ENCODE peak calls at places on chromosomes 2 and 18, in ten cellular contexts. One of them, this sample, is unnamed.
A peak's percentile ranks its signal among the peaks of the same experiment; 100 is the strongest.

GRCh38 chr18:14971461-14972185 is 223.7 kb downstream of the ANKRD30B start:
- DNase-seq in astrocyte of the spinal cord: peak; percentile 78
- DNase-seq in thoracic aorta: no peak
- DNase-seq in lung: no peak
- DNase-seq in HL-60: no peak
- DNase-seq in stomach: no peak
- DNase-seq in H7: no peak
- DNase-seq in Peyer's patch: no peak
- DNase-seq in LNCaP clone FGC: no peak
- DNase-seq in GM06990: no peak
- DNase-seq in this sample: no peak

GRCh38 chr18:51211552-51211951 is 14.1 kb upstream of the MEX3C start:
- DNase-seq in astrocyte of the spinal cord: peak; percentile 84
- DNase-seq in thoracic aorta: no peak
- DNase-seq in lung: peak; percentile 41
- DNase-seq in HL-60: peak; percentile 100
- DNase-seq in stomach: no peak
- DNase-seq in H7: no peak
- DNase-seq in Peyer's patch: peak; percentile 53
- DNase-seq in LNCaP clone FGC: no peak
- DNase-seq in GM06990: peak; percentile 55
- DNase-seq in this sample: peak; percentile 85

GRCh38 chr2:36461039-36461681 is 105.6 kb downstream of the CRIM1 start:
- DNase-seq in astrocyte of the spinal cord: peak; percentile 95
- DNase-seq in thoracic aorta: no peak
- DNase-seq in lung: no peak
- DNase-seq in HL-60: no peak
- DNase-seq in stomach: no peak
- DNase-seq in H7: peak; percentile 12
- DNase-seq in Peyer's patch: no peak
- DNase-seq in LNCaP clone FGC: no peak
- DNase-seq in GM06990: no peak
- DNase-seq in this sample: peak; percentile 46

GRCh38 chr2:197010200-197011020 is 83.9 kb upstream of the PGAP1 start:
- DNase-seq in astrocyte of the spinal cord: peak; percentile 32
- DNase-seq in thoracic aorta: no peak
- DNase-seq in lung: no peak
- DNase-seq in HL-60: no peak
- DNase-seq in stomach: no peak
- DNase-seq in H7: peak; percentile 36
- DNase-seq in Peyer's patch: no peak
- DNase-seq in LNCaP clone FGC: no peak
- DNase-seq in GM06990: no peak
- DNase-seq in this sample: no peak

GRCh38 chr2:43000242-43001054 is 208.1 kb upstream of the HAAO start:
- DNase-seq in astrocyte of the spinal cord: no peak
- DNase-seq in thoracic aorta: no peak
- DNase-seq in lung: no peak
- DNase-seq in HL-60: no peak
- DNase-seq in stomach: no peak
- DNase-seq in H7: no peak
- DNase-seq in Peyer's patch: peak; percentile 36
- DNase-seq in LNCaP clone FGC: no peak
- DNase-seq in GM06990: peak; percentile 56
- DNase-seq in this sample: peak; percentile 84

GRCh38 chr2:174681983-174682577 is 82.2 kb downstream of the CHRNA1 start:
- DNase-seq in astrocyte of the spinal cord: peak; percentile 29
- DNase-seq in thoracic aorta: no peak
- DNase-seq in lung: no peak
- DNase-seq in HL-60: no peak
- DNase-seq in stomach: peak; percentile 35
- DNase-seq in H7: peak; percentile 86
- DNase-seq in Peyer's patch: peak; percentile 62
- DNase-seq in LNCaP clone FGC: no peak
- DNase-seq in GM06990: peak; percentile 41
- DNase-seq in this sample: no peak

GRCh38 chr2:1704606-1705556 is 39.4 kb downstream of the PXDN start:
- DNase-seq in astrocyte of the spinal cord: no peak
- DNase-seq in thoracic aorta: no peak
- DNase-seq in lung: no peak
- DNase-seq in HL-60: no peak
- DNase-seq in stomach: no peak
- DNase-seq in H7: peak; percentile 52
- DNase-seq in Peyer's patch: no peak
- DNase-seq in LNCaP clone FGC: no peak
- DNase-seq in GM06990: no peak
- DNase-seq in this sample: no peak

GRCh38 chr2:1162768-1163584 is 212.3 kb downstream of the SNTG2 start:
- DNase-seq in astrocyte of the spinal cord: peak; percentile 25
- DNase-seq in thoracic aorta: no peak
- DNase-seq in lung: no peak
- DNase-seq in HL-60: peak; percentile 40
- DNase-seq in stomach: no peak
- DNase-seq in H7: no peak
- DNase-seq in Peyer's patch: peak; percentile 52
- DNase-seq in LNCaP clone FGC: no peak
- DNase-seq in GM06990: no peak
- DNase-seq in this sample: no peak

GRCh38 chr2:45862843-45863242 is 211.4 kb downstream of the PRKCE start:
- DNase-seq in astrocyte of the spinal cord: no peak
- DNase-seq in thoracic aorta: no peak
- DNase-seq in lung: no peak
- DNase-seq in HL-60: peak; percentile 32
- DNase-seq in stomach: no peak
- DNase-seq in H7: no peak
- DNase-seq in Peyer's patch: no peak
- DNase-seq in LNCaP clone FGC: no peak
- DNase-seq in GM06990: no peak
- DNase-seq in this sample: no peak

GRCh38 chr2:45857206-45857605 is 205.7 kb downstream of the PRKCE start:
- DNase-seq in astrocyte of the spinal cord: no peak
- DNase-seq in thoracic aorta: no peak
- DNase-seq in lung: no peak
- DNase-seq in HL-60: no peak
- DNase-seq in stomach: no peak
- DNase-seq in H7: no peak
- DNase-seq in Peyer's patch: no peak
- DNase-seq in LNCaP clone FGC: no peak
- DNase-seq in GM06990: no peak
- DNase-seq in this sample: no peak

GRCh38 chr2:45857848-45858520 is 206.5 kb downstream of the PRKCE start:
- DNase-seq in astrocyte of the spinal cord: no peak
- DNase-seq in thoracic aorta: no peak
- DNase-seq in lung: no peak
- DNase-seq in HL-60: no peak
- DNase-seq in stomach: peak; percentile 77
- DNase-seq in H7: no peak
- DNase-seq in Peyer's patch: no peak
- DNase-seq in LNCaP clone FGC: no peak
- DNase-seq in GM06990: no peak
- DNase-seq in this sample: no peak

GRCh38 chr2:45859682-45860081 is 208.2 kb downstream of the PRKCE start:
- DNase-seq in astrocyte of the spinal cord: no peak
- DNase-seq in thoracic aorta: no peak
- DNase-seq in lung: no peak
- DNase-seq in HL-60: no peak
- DNase-seq in stomach: no peak
- DNase-seq in H7: no peak
- DNase-seq in Peyer's patch: no peak
- DNase-seq in LNCaP clone FGC: no peak
- DNase-seq in GM06990: no peak
- DNase-seq in this sample: no peak

DNA sequence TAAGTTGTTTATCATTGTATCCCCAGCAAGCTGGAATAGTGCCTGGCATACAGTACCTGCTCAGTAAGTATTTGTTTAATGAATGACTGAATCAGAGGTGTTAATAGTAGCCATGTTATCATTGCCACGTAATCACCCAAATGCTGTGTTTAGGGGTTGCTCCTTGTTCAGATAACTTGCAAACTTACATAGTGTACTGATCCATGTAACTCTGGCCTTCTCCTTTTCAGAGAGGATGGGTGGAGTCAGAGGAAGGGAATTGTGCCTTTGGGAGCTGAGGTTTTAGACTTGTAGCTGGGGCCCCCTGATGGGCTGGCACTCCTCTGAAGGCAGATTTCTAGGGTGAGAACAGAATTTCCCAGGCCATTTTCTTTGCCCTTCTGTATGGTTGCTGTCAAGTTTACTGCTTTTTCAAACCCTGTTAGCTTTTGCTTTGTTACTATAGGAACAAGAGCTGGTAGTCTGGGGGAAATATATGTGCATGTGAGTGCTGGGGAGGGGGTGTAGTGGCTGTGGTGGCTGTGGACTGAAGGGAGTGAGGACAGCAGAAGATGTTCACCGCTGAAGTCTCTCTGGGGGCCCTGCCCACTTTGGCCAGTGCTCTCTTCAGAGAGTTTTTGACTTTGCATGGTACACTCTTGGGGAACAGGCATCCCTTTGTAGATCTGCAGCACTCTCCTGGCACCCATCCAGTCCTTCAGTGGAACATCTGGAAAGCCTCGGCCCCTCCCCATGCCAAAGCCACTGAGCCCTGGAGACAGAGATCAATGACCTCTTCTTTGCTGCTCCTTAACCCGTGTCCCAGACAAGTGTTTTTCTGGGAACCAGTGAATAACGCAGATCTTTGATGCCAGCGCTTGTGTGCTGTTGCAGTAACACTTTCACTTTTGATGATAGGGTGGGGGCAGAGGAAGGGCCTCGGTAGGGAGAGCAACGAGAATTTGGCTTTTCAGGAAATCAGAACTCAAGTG is 208.9 kb downstream of the PRKCE start:
- DNase-seq in astrocyte of the spinal cord: peak; percentile 52
- DNase-seq in thoracic aorta: peak; percentile 21
- DNase-seq in lung: peak; percentile 50
- DNase-seq in HL-60: no peak
- DNase-seq in stomach: peak; percentile 33
- DNase-seq in H7: no peak
- DNase-seq in Peyer's patch: peak; percentile 57
- DNase-seq in LNCaP clone FGC: no peak
- DNase-seq in GM06990: no peak
- DNase-seq in this sample: peak; percentile 16
- H3K4me3 ChIP-seq in astrocyte of the spinal cord: peak overlapping the region; percentile 18
- H3K4me3 ChIP-seq in thoracic aorta: peak overlapping the region; percentile 67
- H3K4me3 ChIP-seq in lung: no peak overlapping the region
- H3K4me3 ChIP-seq in HL-60: no peak overlapping the region
- H3K4me3 ChIP-seq in stomach: peak overlapping the region; percentile 33
- H3K4me3 ChIP-seq in H7: no peak overlapping the region
- H3K4me3 ChIP-seq in Peyer's patch: peak overlapping the region; percentile 13
- H3K4me3 ChIP-seq in LNCaP clone FGC: no peak overlapping the region
- H3K4me3 ChIP-seq in GM06990: peak overlapping the region; percentile 2
- H3K4me3 ChIP-seq in this sample: peak overlapping the region; percentile 8

DNA sequence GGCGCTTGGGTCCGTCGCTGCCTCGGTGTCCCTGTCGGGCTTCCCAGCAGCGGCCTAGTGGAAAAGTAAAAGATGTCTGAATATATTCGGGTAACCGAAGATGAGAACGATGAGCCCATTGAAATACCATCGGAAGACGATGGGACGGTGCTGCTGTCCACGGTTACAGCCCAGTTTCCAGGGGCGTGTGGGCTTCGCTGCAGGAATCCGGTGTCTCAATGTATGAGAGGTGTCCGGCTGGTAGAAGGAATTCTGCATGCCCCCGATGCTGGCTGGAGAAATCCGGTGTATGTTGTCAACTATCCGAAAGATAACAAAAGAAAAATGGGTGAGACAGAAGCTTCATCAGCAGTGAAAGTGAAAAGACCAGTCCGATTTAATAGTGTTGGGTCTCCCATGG is 8.0 kb downstream of the HES6 start:
- DNase-seq in astrocyte of the spinal cord: no peak
- DNase-seq in thoracic aorta: no peak
- DNase-seq in lung: no peak
- DNase-seq in HL-60: no peak
- DNase-seq in stomach: no peak
- DNase-seq in H7: peak; percentile 23
- DNase-seq in Peyer's patch: no peak
- DNase-seq in LNCaP clone FGC: no peak
- DNase-seq in GM06990: no peak
- DNase-seq in this sample: no peak
- H3K4me3 ChIP-seq in astrocyte of the spinal cord: no peak overlapping the region
- H3K4me3 ChIP-seq in thoracic aorta: peak overlapping the region; percentile 82
- H3K4me3 ChIP-seq in lung: no peak overlapping the region
- H3K4me3 ChIP-seq in HL-60: no peak overlapping the region
- H3K4me3 ChIP-seq in stomach: peak overlapping the region; percentile 66
- H3K4me3 ChIP-seq in H7: no peak overlapping the region
- H3K4me3 ChIP-seq in Peyer's patch: peak overlapping the region; percentile 55
- H3K4me3 ChIP-seq in LNCaP clone FGC: no peak overlapping the region
- H3K4me3 ChIP-seq in GM06990: no peak overlapping the region
- H3K4me3 ChIP-seq in this sample: no peak overlapping the region

DNA sequence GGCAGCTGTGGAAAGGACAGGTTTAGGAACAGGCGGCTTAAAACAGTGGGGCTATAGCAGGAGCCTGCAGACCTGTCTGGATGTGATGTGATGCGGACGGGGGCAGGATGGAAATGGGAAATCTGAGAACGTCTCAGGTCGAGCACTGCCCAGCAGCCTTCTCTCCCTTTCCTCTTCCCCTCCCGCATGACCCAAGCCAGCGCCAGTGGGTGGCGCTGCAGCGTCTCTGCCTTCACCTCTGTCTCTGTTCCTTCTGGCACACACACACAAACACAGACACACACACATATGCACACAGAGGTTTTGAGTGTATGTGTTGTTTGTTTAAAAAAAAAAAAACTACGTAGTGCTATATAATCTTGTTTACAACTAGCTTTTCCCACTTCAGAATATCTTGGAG is 82.0 kb upstream of the SLC66A3 start:
- DNase-seq in astrocyte of the spinal cord: peak; percentile 16
- DNase-seq in thoracic aorta: no peak
- DNase-seq in lung: peak; percentile 28
- DNase-seq in HL-60: no peak
- DNase-seq in stomach: peak; percentile 42
- DNase-seq in H7: peak; percentile 78
- DNase-seq in Peyer's patch: no peak
- DNase-seq in LNCaP clone FGC: peak; percentile 11
- DNase-seq in GM06990: peak; percentile 40
- DNase-seq in this sample: peak; percentile 29
- H3K4me3 ChIP-seq in astrocyte of the spinal cord: no peak overlapping the region
- H3K4me3 ChIP-seq in thoracic aorta: no peak overlapping the region
- H3K4me3 ChIP-seq in lung: no peak overlapping the region
- H3K4me3 ChIP-seq in HL-60: no peak overlapping the region
- H3K4me3 ChIP-seq in stomach: no peak overlapping the region
- H3K4me3 ChIP-seq in H7: no peak overlapping the region
- H3K4me3 ChIP-seq in Peyer's patch: no peak overlapping the region
- H3K4me3 ChIP-seq in LNCaP clone FGC: no peak overlapping the region
- H3K4me3 ChIP-seq in GM06990: no peak overlapping the region
- H3K4me3 ChIP-seq in this sample: no peak overlapping the region

GRCh38 chr2:46336560-46336959 is 39.4 kb downstream of the EPAS1 start:
- DNase-seq in astrocyte of the spinal cord: peak; percentile 51
- DNase-seq in thoracic aorta: no peak
- DNase-seq in lung: no peak
- DNase-seq in HL-60: no peak
- DNase-seq in stomach: no peak
- DNase-seq in H7: no peak
- DNase-seq in Peyer's patch: no peak
- DNase-seq in LNCaP clone FGC: no peak
- DNase-seq in GM06990: no peak
- DNase-seq in this sample: no peak

GRCh38 chr2:46335404-46335965 is 38.3 kb downstream of the EPAS1 start:
- DNase-seq in astrocyte of the spinal cord: peak; percentile 75
- DNase-seq in thoracic aorta: no peak
- DNase-seq in lung: no peak
- DNase-seq in HL-60: no peak
- DNase-seq in stomach: no peak
- DNase-seq in H7: peak; percentile 59
- DNase-seq in Peyer's patch: peak; percentile 65
- DNase-seq in LNCaP clone FGC: no peak
- DNase-seq in GM06990: no peak
- DNase-seq in this sample: no peak

GRCh38 chr2:46334389-46335345 is 37.5 kb downstream of the EPAS1 start:
- DNase-seq in astrocyte of the spinal cord: peak; percentile 89
- DNase-seq in thoracic aorta: no peak
- DNase-seq in lung: no peak
- DNase-seq in HL-60: no peak
- DNase-seq in stomach: no peak
- DNase-seq in H7: no peak
- DNase-seq in Peyer's patch: no peak
- DNase-seq in LNCaP clone FGC: no peak
- DNase-seq in GM06990: no peak
- DNase-seq in this sample: no peak

GRCh38 chr2:46337208-46337994 is 40.2 kb downstream of the EPAS1 start:
- DNase-seq in astrocyte of the spinal cord: no peak
- DNase-seq in thoracic aorta: no peak
- DNase-seq in lung: no peak
- DNase-seq in HL-60: no peak
- DNase-seq in stomach: no peak
- DNase-seq in H7: no peak
- DNase-seq in Peyer's patch: no peak
- DNase-seq in LNCaP clone FGC: no peak
- DNase-seq in GM06990: no peak
- DNase-seq in this sample: no peak

DNA sequence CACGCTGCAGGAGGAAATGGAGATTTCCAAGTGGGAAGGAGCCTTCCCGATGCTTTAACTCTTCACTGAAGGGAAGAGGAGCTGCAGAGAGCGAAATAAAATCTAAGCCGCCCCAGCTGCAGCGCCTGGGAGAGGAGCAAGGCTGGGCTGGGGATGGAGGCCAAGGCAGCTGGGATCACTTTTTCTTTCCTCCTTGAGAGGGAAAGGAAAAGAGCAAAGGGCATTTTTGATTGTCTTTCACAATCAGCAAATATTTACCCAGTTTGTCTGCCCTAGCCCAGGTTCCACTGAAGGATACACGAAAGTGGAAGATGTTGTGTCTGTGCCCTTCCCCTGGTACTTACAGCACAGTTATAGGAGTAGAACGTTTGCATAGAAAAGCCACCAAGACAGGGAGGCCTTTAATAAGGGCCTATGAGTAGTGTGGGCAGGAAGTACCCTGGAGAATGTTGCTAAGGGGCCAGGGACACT is 38.8 kb downstream of the EPAS1 start:
- DNase-seq in astrocyte of the spinal cord: no peak
- DNase-seq in thoracic aorta: no peak
- DNase-seq in lung: no peak
- DNase-seq in HL-60: no peak
- DNase-seq in stomach: peak; percentile 52
- DNase-seq in H7: no peak
- DNase-seq in Peyer's patch: no peak
- DNase-seq in LNCaP clone FGC: peak; percentile 38
- DNase-seq in GM06990: no peak
- DNase-seq in this sample: no peak
- H3K4me3 ChIP-seq in astrocyte of the spinal cord: no peak overlapping the region
- H3K4me3 ChIP-seq in thoracic aorta: peak overlapping the region; percentile 65
- H3K4me3 ChIP-seq in lung: no peak overlapping the region
- H3K4me3 ChIP-seq in HL-60: no peak overlapping the region
- H3K4me3 ChIP-seq in stomach: peak overlapping the region; percentile 30
- H3K4me3 ChIP-seq in H7: no peak overlapping the region
- H3K4me3 ChIP-seq in Peyer's patch: peak overlapping the region; percentile 37
- H3K4me3 ChIP-seq in LNCaP clone FGC: no peak overlapping the region
- H3K4me3 ChIP-seq in GM06990: no peak overlapping the region
- H3K4me3 ChIP-seq in this sample: peak overlapping the region; percentile 24